ENCODE peak calls at places on chromosomes 13 and 19, in six cellular contexts. P is fibroblast of pulmonary artery; G is psoas muscle; X is ascending aorta; Z is CD8-positive, alpha-beta T cell; W is HCT116. Y is an unnamed sample.

GRCh38 chr13:77386880-77387606 is 60.1 kb upstream of the MYCBP2 start:
- DNase-seq in Z (no peak), X (no peak), W (no peak), G (no peak), P (peak; percentile 58), Y (no peak)

GRCh38 chr19:45187421-45188100 is 9.0 kb downstream of the BLOC1S3 start:
- DNase-seq in P (peak; percentile 17), G (no peak), X (no peak), W (no peak), Z (peak; percentile 33), Y (no peak)

GRCh38 chr19:56823956-56824355 is 16.6 kb downstream of the PEG3 start:
- DNase-seq in X (no peak), P (no peak), G (no peak), Z (no peak), W (no peak), Y (no peak)

GRCh38 chr19:1076951-1077350 is 10.0 kb downstream of the ARHGAP45 start:
- DNase-seq in X (peak; percentile 44), W (no peak), G (peak; percentile 63), Z (peak; percentile 92), P (no peak), Y (no peak)

GRCh38 chr19:49546825-49547565 is 19.2 kb downstream of the RCN3 start:
- DNase-seq in X (no peak), Z (peak; percentile 69), P (peak; percentile 95), G (no peak), W (peak; percentile 85), Y (peak; percentile 95)

GRCh38 chr19:19659646-19660245 is 3.7 kb downstream of the ATP13A1 start:
- DNase-seq in X (no peak), P (no peak), G (no peak), Z (no peak), W (no peak), Y (no peak)

GRCh38 chr13:86681223-86681622 is 882.0 kb upstream of the SLITRK6 start:
- DNase-seq in X (no peak), P (no peak), G (no peak), W (no peak), Z (no peak), Y (no peak)

GRCh38 chr19:39768334-39768733 is 10.3 kb upstream of the LEUTX start:
- DNase-seq in G (no peak), X (no peak), Z (no peak), P (no peak), W (no peak), Y (no peak)

GRCh38 chr19:4115050-4115817 is 8.7 kb downstream of the MAP2K2 start:
- DNase-seq in Z (peak; percentile 73), P (no peak), W (no peak), X (no peak), G (no peak), Y (no peak)

GRCh38 chr13:71864094-71864980 is 2.7 kb downstream of the DACH1 start:
- DNase-seq in W (no peak), G (peak; percentile 22), P (no peak), Z (peak; percentile 10), X (no peak), Y (no peak)

GRCh38 chr19:51006406-51006805 is 5.0 kb upstream of the KLK8 start:
- DNase-seq in G (no peak), X (no peak), Z (no peak), W (no peak), P (no peak), Y (no peak)

GRCh38 chr19:50912727-50913716 is 1.8 kb upstream of the KLK4 start:
- DNase-seq in Z (no peak), P (no peak), G (no peak), X (no peak), W (no peak), Y (no peak)

DNA sequence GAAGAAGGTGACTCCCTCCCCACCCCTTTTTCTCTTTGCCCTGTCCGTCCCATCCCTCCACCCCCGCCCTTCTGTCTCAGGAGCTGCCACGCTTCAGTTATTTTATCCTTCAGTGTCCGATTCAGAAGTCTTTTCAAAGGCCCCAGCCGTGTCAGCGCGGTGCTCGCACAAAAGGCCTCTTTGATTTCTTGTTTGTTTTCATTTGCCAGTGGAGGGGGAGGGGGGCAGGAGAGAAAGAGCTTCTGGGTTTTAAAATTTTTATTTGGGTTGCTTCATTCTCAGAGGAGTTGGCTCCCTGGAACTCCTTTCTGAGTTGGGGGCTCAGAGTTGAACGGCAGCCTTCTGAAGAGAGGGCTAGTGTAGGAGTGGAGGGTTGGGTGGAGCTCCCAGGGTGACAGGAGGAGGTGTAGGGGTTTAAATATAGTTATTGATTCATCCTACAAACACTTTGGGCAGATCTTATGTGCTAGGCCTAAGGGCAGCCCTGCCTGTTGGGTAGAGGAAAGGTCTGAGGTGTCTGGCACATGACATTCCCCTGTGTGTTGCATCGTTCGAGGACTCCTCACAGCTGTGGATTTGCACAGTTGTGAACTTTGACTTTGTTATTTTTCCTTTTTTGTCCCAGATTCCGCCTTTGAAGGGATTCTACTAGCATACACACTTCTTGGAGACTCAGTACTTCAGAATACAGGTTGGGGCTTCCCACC is 36.8 kb downstream of the NFIX start:
- DNase-seq in Z (no peak), G (peak; percentile 60), W (no peak), X (no peak), P (no peak), Y (no peak)
- H3K4me3 ChIP-seq in Z (no peak overlapping the region), G (peak overlapping the region; percentile 29), W (no peak overlapping the region), X (peak overlapping the region; percentile 37), P (no peak overlapping the region), Y (no peak overlapping the region)

DNA sequence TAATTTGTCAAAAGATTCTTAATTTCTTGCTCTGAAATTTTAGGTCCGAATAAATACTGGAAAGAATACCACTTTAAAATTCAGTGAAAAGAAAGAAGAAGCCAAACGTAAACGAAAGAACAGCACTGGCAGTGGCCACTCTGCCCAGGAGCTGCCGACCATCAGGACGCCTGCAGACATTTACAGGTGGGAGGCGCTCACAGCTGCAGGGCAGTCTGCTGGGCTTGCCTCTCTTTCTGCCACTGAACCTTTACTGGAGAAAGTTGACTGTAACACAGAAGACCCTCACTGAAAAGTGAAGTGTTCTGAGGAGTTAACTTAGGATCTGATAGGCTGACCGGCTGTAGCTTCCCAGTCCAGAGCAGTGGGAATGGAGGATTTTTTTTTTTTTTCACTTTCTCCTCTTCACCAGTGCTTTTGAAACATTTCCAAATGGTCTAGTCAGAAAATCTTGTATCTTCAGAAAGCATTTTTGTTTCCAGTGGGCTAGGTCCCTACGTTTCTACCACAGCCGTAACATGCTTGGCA is 69.1 kb downstream of the URI1 start:
- DNase-seq in X (no peak), G (no peak), Z (no peak), P (no peak), W (no peak), Y (no peak)
- TF ChIP-seq CTCF in X (no peak), G (no peak), Z (no peak), P (no peak), W (no peak), Y (no peak)

GRCh38 chr13:101453784-101454201 is 1.3 kb downstream of the ITGBL1 start:
- DNase-seq in G (no peak), X (no peak), Z (no peak), W (no peak), P (no peak), Y (no peak)
- H3K4me3 ChIP-seq in G (peak overlapping the region; percentile 54), X (peak overlapping the region; percentile 59), Z (no peak overlapping the region), W (no peak overlapping the region), P (peak overlapping the region; percentile 46), Y (peak overlapping the region; percentile 54)

GRCh38 chr13:92805766-92806165 is 420.8 kb upstream of the GPC6 start:
- DNase-seq in P (no peak), W (no peak), X (no peak), G (no peak), Z (no peak), Y (no peak)

GRCh38 chr13:92806215-92806614 is 420.4 kb upstream of the GPC6 start:
- DNase-seq in Z (no peak), W (no peak), G (no peak), X (no peak), P (peak; percentile 10), Y (no peak)

GRCh38 chr13:92807343-92807742 is 419.3 kb upstream of the GPC6 start:
- DNase-seq in W (no peak), X (no peak), Z (no peak), P (peak; percentile 48), G (no peak), Y (no peak)

GRCh38 chr13:92804926-92805325 is 421.7 kb upstream of the GPC6 start:
- DNase-seq in G (no peak), W (no peak), X (no peak), P (no peak), Z (no peak), Y (no peak)

DNA sequence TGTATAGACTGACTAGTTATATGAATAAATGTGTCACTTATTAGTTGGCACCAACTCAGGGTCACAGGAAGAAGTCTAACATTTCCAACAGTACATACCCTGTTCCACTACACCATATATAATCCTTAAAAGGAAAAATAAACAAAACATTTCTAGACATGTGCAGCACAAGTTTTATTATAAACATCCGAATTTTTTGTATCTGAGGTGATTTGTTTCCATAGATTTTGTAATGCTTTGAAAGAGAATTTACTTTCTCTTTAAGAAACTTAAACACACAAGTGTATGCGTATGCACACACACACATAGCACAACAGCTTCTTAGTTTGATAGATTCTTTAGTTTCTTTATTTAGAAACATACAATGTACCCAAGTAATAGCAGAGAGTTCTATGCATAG is 418.6 kb upstream of the GPC6 start:
- DNase-seq in Z (no peak), P (no peak), G (no peak), X (no peak), W (no peak), Y (no peak)
- TF ChIP-seq CTCF in Z (no peak), P (no peak), G (no peak), X (no peak), W (no peak), Y (no peak)

Y was measured in HFF-Myc.